ENCODE peak calls at places on chromosomes 11 and 22, in five cellular contexts. B, I, X, P and W are unnamed samples.

GRCh38 chr11:77089004-77089545 is 13.6 kb upstream of the OMP start:
- DNase-seq in B (peak; percentile 67), I (peak; percentile 3), X (no peak), P (no peak), W (no peak)

GRCh38 chr11:32148824-32149223 is 58.0 kb downstream of the RCN1 start:
- DNase-seq in B (no peak), I (no peak), X (no peak), P (no peak), W (no peak)

GRCh38 chr11:108965602-108966001 is 300.7 kb downstream of the DDX10 start:
- DNase-seq in B (no peak), I (no peak), X (no peak), P (no peak), W (no peak)

GRCh38 chr11:66996609-66997273 is 21.6 kb downstream of the C11orf86 start:
- DNase-seq in B (no peak), I (peak; percentile 19), X (no peak), P (no peak), W (no peak)

GRCh38 chr22:28105396-28105795 is 186.3 kb upstream of the PITPNB start:
- DNase-seq in B (no peak), I (no peak), X (no peak), P (no peak), W (no peak)

GRCh38 chr11:41533761-41534160 is 74.3 kb upstream of the LRRC4C start:
- DNase-seq in B (no peak), I (no peak), X (peak; percentile 19), P (peak; percentile 58), W (no peak)

GRCh38 chr11:65569164-65569972 is 909 bp upstream of the ZNRD2 start:
- DNase-seq in B (no peak), I (no peak), X (no peak), P (no peak), W (no peak)

GRCh38 chr11:13826505-13827278 is 135.8 kb upstream of the SPON1 start:
- DNase-seq in B (no peak), I (no peak), X (no peak), P (peak; percentile 77), W (no peak)

GRCh38 chr22:46902998-46903916 is 140.8 kb downstream of the TBC1D22A start:
- DNase-seq in B (no peak), I (no peak), X (no peak), P (no peak), W (no peak)

GRCh38 chr22:45645150-45645525 is 26.5 kb upstream of the ATXN10 start:
- DNase-seq in B (no peak), I (no peak), X (no peak), P (no peak), W (no peak)

GRCh38 chr11:73295259-73295995 is 12.6 kb upstream of the ARHGEF17 start:
- DNase-seq in B (peak; percentile 90), I (peak; percentile 66), X (peak; percentile 68), P (peak; percentile 94), W (peak; percentile 82)

GRCh38 chr11:8201524-8202365 is 32.9 kb upstream of the RIC3 start:
- DNase-seq in B (no peak), I (no peak), X (no peak), P (no peak), W (no peak)

GRCh38 chr11:30107899-30108298 is 91.1 kb upstream of the KCNA4 start:
- DNase-seq in B (no peak), I (no peak), X (no peak), P (peak; percentile 39), W (no peak)

GRCh38 chr11:65872555-65873279 is at the start of gene EFEMP2:
- DNase-seq in B (peak; percentile 86), I (peak; percentile 61), X (no peak), P (no peak), W (peak; percentile 18)

GRCh38 chr11:111585371-111585770 is 16.9 kb upstream of the SIK2 start:
- DNase-seq in B (no peak), I (no peak), X (no peak), P (peak; percentile 52), W (no peak)

GRCh38 chr11:111910637-111911562 is 670 bp downstream of the CRYAB start:
- DNase-seq in B (no peak), I (peak; percentile 28), X (no peak), P (no peak), W (no peak)

GRCh38 chr11:16809901-16810668 is 71.6 kb downstream of the C11orf58 start:
- DNase-seq in B (peak; percentile 66), I (peak; percentile 58), X (peak; percentile 56), P (peak; percentile 82), W (no peak)

GRCh38 chr22:29093501-29093921 is 20.7 kb downstream of the KREMEN1 start:
- DNase-seq in B (no peak), I (no peak), X (no peak), P (no peak), W (no peak)

GRCh38 chr22:33859311-33859710 is 61.0 kb downstream of the LARGE1 start:
- DNase-seq in B (no peak), I (no peak), X (no peak), P (no peak), W (no peak)
- H3K4me1 ChIP-seq in B (no peaks in the 10 kb centered on the region), I (peaks cover 72% of the 10 kb centered on the region), X (no peaks in the 10 kb centered on the region), P (no peaks in the 10 kb centered on the region), W (peaks cover 9% of the 10 kb centered on the region)

DNA sequence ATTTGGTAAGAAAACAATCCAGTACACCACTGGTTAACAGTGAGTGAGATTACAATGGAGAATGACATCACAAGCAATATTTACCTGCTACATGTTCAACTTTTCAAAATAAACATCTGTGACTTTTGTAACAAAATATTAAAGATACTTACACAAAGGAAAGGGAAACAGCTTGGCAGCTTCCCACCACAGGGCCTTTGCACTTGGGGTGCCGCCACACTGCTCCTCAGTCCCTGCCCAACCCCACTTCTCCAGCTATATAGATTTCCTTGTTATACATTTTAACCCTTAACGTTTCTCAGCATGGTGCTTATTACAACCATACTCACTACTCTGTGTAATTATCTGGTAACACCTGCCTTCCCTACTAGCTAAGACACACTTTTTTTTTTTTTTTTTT is 10.9 kb downstream of the KMT5B start:
- DNase-seq in B (no peak), I (no peak), X (no peak), P (no peak), W (no peak)
- H3K4me1 ChIP-seq in B (peaks cover 34% of the 10 kb centered on the region), I (peaks cover 100% of the 10 kb centered on the region), X (peaks cover 5% of the 10 kb centered on the region), P (no peaks in the 10 kb centered on the region), W (peaks cover 1% of the 10 kb centered on the region)

GRCh38 chr11:44609783-44610155 is 44.3 kb downstream of the CD82 start:
- DNase-seq in B (no peak), I (no peak), X (no peak), P (no peak), W (no peak)

GRCh38 chr11:44610556-44610955 is 45.1 kb downstream of the CD82 start:
- DNase-seq in B (no peak), I (no peak), X (no peak), P (no peak), W (no peak)

GRCh38 chr11:44608654-44609027 is 43.2 kb downstream of the CD82 start:
- DNase-seq in B (no peak), I (no peak), X (no peak), P (no peak), W (no peak)

GRCh38 chr11:44607987-44608386 is 42.5 kb downstream of the CD82 start:
- DNase-seq in B (no peak), I (no peak), X (no peak), P (no peak), W (no peak)

GRCh38 chr11:44609028-44609782 is 43.7 kb downstream of the CD82 start:
- DNase-seq in B (peak; percentile 89), I (no peak), X (no peak), P (no peak), W (no peak)
- H3K4me1 ChIP-seq in B (peaks cover 45% of the 10 kb centered on the region), I (peaks cover 58% of the 10 kb centered on the region), X (no peaks in the 10 kb centered on the region), P (no peaks in the 10 kb centered on the region), W (peaks cover 5% of the 10 kb centered on the region)

DNA sequence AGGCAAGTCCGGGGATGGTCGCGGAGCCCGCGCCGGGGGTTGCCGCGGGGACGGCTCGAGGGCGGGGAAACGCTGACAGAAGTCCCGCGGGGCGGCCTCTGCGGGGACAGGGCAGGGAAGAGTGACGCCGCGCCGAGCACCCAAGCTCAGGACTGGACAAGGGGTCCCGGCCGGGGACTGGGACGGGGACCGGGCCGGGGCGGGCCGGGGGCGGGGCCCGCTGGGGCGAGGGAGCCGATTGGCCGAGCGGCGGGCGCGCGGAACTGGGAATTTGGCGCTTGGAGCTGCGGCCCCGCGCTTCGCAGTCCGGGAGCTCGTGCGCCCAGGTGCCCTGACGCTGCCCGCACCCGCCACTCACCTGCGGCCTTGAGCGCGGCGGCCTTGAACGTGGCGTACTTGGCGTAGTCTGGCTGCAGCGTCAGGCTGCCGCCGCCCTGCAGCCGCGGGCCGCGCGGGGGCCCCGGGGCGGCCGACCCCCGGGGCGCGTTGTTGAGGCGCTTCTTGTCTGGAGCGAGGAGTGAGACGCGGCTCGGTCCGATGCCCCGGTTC is 4.8 kb downstream of the SHISA8 start:
- DNase-seq in B (no peak), I (peak; percentile 36), X (peak; percentile 51), P (no peak), W (no peak)
- H3K4me1 ChIP-seq in B (peaks cover 35% of the 10 kb centered on the region), I (peaks cover 41% of the 10 kb centered on the region), X (peaks cover 12% of the 10 kb centered on the region), P (no peaks in the 10 kb centered on the region), W (peaks cover 10% of the 10 kb centered on the region)

DNA sequence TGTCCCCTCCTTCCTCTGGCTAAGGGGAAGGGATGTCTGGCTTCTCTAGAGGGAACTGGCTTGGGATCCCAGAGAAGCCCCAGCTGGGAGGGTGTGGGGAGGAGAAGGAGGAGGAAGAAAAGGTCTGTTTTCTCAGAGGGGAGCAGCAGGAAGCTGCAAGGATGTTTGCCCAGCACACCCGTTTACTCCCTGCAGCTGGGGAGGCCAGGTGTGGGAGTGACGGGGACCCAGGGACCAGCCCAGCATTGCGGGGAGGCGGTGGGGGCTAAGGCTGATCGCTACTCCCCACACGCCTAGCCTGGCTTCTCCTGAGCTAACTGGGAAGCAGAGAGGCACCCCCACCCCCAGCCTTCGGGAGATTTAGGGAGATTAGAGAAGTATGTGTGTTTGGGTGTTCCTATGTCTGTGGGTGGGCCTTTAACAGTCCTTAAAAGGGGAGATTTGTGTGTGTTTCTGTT is 3.9 kb downstream of the CREB3L1 start:
- DNase-seq in B (no peak), I (no peak), X (no peak), P (no peak), W (no peak)
- H3K4me1 ChIP-seq in B (peaks cover 10% of the 10 kb centered on the region), I (peaks cover 74% of the 10 kb centered on the region), X (peaks cover 26% of the 10 kb centered on the region), P (no peaks in the 10 kb centered on the region), W (peaks cover 21% of the 10 kb centered on the region)

GRCh38 chr11:2563216-2564007 is 118.6 kb downstream of the KCNQ1 start:
- DNase-seq in B (peak; percentile 54), I (peak; percentile 11), X (no peak), P (no peak), W (no peak)
- H3K4me1 ChIP-seq in B (no peaks in the 10 kb centered on the region), I (peaks cover 20% of the 10 kb centered on the region), X (no peaks in the 10 kb centered on the region), P (no peaks in the 10 kb centered on the region), W (no peaks in the 10 kb centered on the region)

GRCh38 chr11:62671604-62672528 is at the start of the genes LBHD1 and UQCC3:
- DNase-seq in B (peak; percentile 92), I (peak; percentile 66), X (peak; percentile 73), P (peak; percentile 90), W (peak; percentile 89)
- H3K4me1 ChIP-seq in B (peaks cover 46% of the 10 kb centered on the region), I (peaks cover 72% of the 10 kb centered on the region), X (peaks cover 11% of the 10 kb centered on the region), P (peaks cover 40% of the 10 kb centered on the region), W (peaks cover 3% of the 10 kb centered on the region)

DNA sequence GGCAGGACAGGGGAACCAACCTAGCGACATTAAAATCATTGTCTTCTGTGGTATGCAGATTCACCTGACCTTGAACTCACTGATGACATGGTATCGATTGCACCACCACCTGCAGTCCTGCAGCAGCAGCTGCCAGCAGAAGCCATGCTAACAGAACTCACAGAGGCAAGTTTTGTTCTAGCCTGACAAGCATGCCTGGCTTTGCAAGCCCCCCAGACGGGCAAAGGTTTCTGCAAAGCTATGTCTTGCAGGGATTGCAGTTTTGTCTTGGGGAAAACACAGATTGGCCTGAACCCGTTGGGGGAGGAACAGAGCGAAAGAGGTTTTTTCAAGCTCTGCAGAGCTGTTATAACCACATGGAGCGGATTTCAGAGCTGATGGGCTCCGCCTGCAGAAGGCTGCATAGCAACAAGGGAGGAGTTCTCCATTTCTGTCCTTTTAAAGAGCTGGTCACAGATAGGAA is 221.0 kb downstream of the HIPK3 start:
- DNase-seq in B (no peak), I (no peak), X (peak; percentile 29), P (no peak), W (no peak)
- H3K4me1 ChIP-seq in B (no peaks in the 10 kb centered on the region), I (peaks cover 5% of the 10 kb centered on the region), X (no peaks in the 10 kb centered on the region), P (peaks cover 16% of the 10 kb centered on the region), W (no peaks in the 10 kb centered on the region)